ENCODE peak calls at places on chromosomes 6 and 20, in five cellular contexts. One of them, this sample, is unnamed.

GRCh38 chr6:18990313-18990978 is 603.3 kb downstream of the RNF144B start:
- DNase-seq in fibroblast of the aortic adventitia: peak
- DNase-seq in astrocyte of the spinal cord: peak
- DNase-seq in right lobe of liver: peak
- DNase-seq in pancreas: peak
- DNase-seq in this sample: peak

GRCh38 chr20:58131111-58131510 is 97.3 kb downstream of the ANKRD60 start:
- DNase-seq in pancreas: no peak
- DNase-seq in astrocyte of the spinal cord: peak
- DNase-seq in fibroblast of the aortic adventitia: no peak
- DNase-seq in right lobe of liver: peak
- DNase-seq in this sample: peak

GRCh38 chr6:22079788-22080187 is 217.0 kb downstream of the PRL start:
- DNase-seq in pancreas: no peak
- DNase-seq in right lobe of liver: no peak
- DNase-seq in astrocyte of the spinal cord: peak
- DNase-seq in fibroblast of the aortic adventitia: peak
- DNase-seq in this sample: peak

GRCh38 chr6:106098383-106099234 is 12.5 kb downstream of the PRDM1 start:
- DNase-seq in astrocyte of the spinal cord: peak
- DNase-seq in pancreas: no peak
- DNase-seq in right lobe of liver: no peak
- DNase-seq in fibroblast of the aortic adventitia: peak
- DNase-seq in this sample: peak

GRCh38 chr6:42453649-42454427 is 2.1 kb upstream of the TRERF1 start:
- DNase-seq in pancreas: peak
- DNase-seq in fibroblast of the aortic adventitia: peak
- DNase-seq in astrocyte of the spinal cord: peak
- DNase-seq in right lobe of liver: no peak
- DNase-seq in this sample: peak

GRCh38 chr6:97437087-97437486 is 154.1 kb upstream of the MMS22L start:
- DNase-seq in astrocyte of the spinal cord: peak
- DNase-seq in fibroblast of the aortic adventitia: peak
- DNase-seq in right lobe of liver: no peak
- DNase-seq in pancreas: no peak
- DNase-seq in this sample: peak

GRCh38 chr20:44560229-44560628 is 22.1 kb upstream of the PKIG start:
- DNase-seq in right lobe of liver: no peak
- DNase-seq in fibroblast of the aortic adventitia: no peak
- DNase-seq in pancreas: no peak
- DNase-seq in astrocyte of the spinal cord: no peak
- DNase-seq in this sample: no peak

GRCh38 chr20:48278961-48279481 is 493.7 kb upstream of the SULF2 start:
- DNase-seq in right lobe of liver: no peak
- DNase-seq in astrocyte of the spinal cord: no peak
- DNase-seq in pancreas: no peak
- DNase-seq in fibroblast of the aortic adventitia: peak
- DNase-seq in this sample: peak

GRCh38 chr6:74785236-74785635 is 420.6 kb downstream of the COL12A1 start:
- DNase-seq in pancreas: no peak
- DNase-seq in fibroblast of the aortic adventitia: peak
- DNase-seq in astrocyte of the spinal cord: peak
- DNase-seq in right lobe of liver: no peak
- DNase-seq in this sample: peak

GRCh38 chr6:155420492-155420891 is 35.1 kb downstream of the NOX3 start:
- DNase-seq in right lobe of liver: no peak
- DNase-seq in fibroblast of the aortic adventitia: no peak
- DNase-seq in astrocyte of the spinal cord: no peak
- DNase-seq in pancreas: no peak
- DNase-seq in this sample: no peak

GRCh38 chr6:156396791-156397418 is 380.3 kb upstream of the ARID1B start:
- DNase-seq in pancreas: peak
- DNase-seq in right lobe of liver: no peak
- DNase-seq in astrocyte of the spinal cord: no peak
- DNase-seq in fibroblast of the aortic adventitia: no peak
- DNase-seq in this sample: no peak

GRCh38 chr6:111297776-111298175 is 185.2 kb downstream of the REV3L start:
- DNase-seq in fibroblast of the aortic adventitia: no peak
- DNase-seq in astrocyte of the spinal cord: no peak
- DNase-seq in right lobe of liver: no peak
- DNase-seq in pancreas: no peak
- DNase-seq in this sample: no peak

GRCh38 chr20:38842558-38842981 is 37.1 kb downstream of the PPP1R16B start:
- DNase-seq in fibroblast of the aortic adventitia: no peak
- DNase-seq in pancreas: no peak
- DNase-seq in right lobe of liver: no peak
- DNase-seq in astrocyte of the spinal cord: no peak
- DNase-seq in this sample: no peak

GRCh38 chr6:117601811-117602150 is 530 bp downstream of the GOPC start:
- DNase-seq in right lobe of liver: peak
- DNase-seq in astrocyte of the spinal cord: no peak
- DNase-seq in fibroblast of the aortic adventitia: no peak
- DNase-seq in pancreas: peak
- DNase-seq in this sample: no peak

GRCh38 chr6:136067731-136068341 is 182.3 kb downstream of the MTFR2 start:
- DNase-seq in fibroblast of the aortic adventitia: peak
- DNase-seq in astrocyte of the spinal cord: peak
- DNase-seq in pancreas: no peak
- DNase-seq in right lobe of liver: no peak
- DNase-seq in this sample: peak

GRCh38 chr6:96611342-96611964 is 48.5 kb downstream of the FHL5 start:
- DNase-seq in right lobe of liver: no peak
- DNase-seq in astrocyte of the spinal cord: no peak
- DNase-seq in pancreas: no peak
- DNase-seq in fibroblast of the aortic adventitia: no peak
- DNase-seq in this sample: no peak

GRCh38 chr6:152093711-152094110 is 286.2 kb downstream of the ESR1 start:
- DNase-seq in fibroblast of the aortic adventitia: no peak
- DNase-seq in pancreas: no peak
- DNase-seq in right lobe of liver: no peak
- DNase-seq in astrocyte of the spinal cord: no peak
- DNase-seq in this sample: no peak

GRCh38 chr20:64181391-64181790 is 17.1 kb downstream of the MYT1 start:
- DNase-seq in pancreas: no peak
- DNase-seq in astrocyte of the spinal cord: no peak
- DNase-seq in fibroblast of the aortic adventitia: no peak
- DNase-seq in right lobe of liver: no peak
- DNase-seq in this sample: no peak

GRCh38 chr6:108492131-108492766 is 68.5 kb upstream of the FOXO3 start:
- DNase-seq in astrocyte of the spinal cord: peak
- DNase-seq in fibroblast of the aortic adventitia: peak
- DNase-seq in right lobe of liver: no peak
- DNase-seq in pancreas: no peak
- DNase-seq in this sample: peak

GRCh38 chr20:32648761-32649615 is 24.8 kb downstream of the C20orf203 start:
- DNase-seq in fibroblast of the aortic adventitia: no peak
- DNase-seq in pancreas: no peak
- DNase-seq in astrocyte of the spinal cord: no peak
- DNase-seq in right lobe of liver: no peak
- DNase-seq in this sample: peak

GRCh38 chr6:34597605-34598353 is 41.6 kb upstream of the SPDEF start:
- DNase-seq in pancreas: no peak
- DNase-seq in fibroblast of the aortic adventitia: no peak
- DNase-seq in right lobe of liver: no peak
- DNase-seq in astrocyte of the spinal cord: no peak
- DNase-seq in this sample: no peak

GRCh38 chr6:167119680-167120556 is 3.0 kb upstream of the CCR6 start:
- DNase-seq in astrocyte of the spinal cord: no peak
- DNase-seq in right lobe of liver: no peak
- DNase-seq in fibroblast of the aortic adventitia: no peak
- DNase-seq in pancreas: no peak
- DNase-seq in this sample: no peak

GRCh38 chr6:90440586-90441338 is 144.1 kb upstream of the BACH2 start:
- DNase-seq in right lobe of liver: no peak
- DNase-seq in fibroblast of the aortic adventitia: no peak
- DNase-seq in astrocyte of the spinal cord: no peak
- DNase-seq in pancreas: no peak
- DNase-seq in this sample: no peak

GRCh38 chr6:111823831-111824607 is 49.2 kb downstream of the FYN start:
- DNase-seq in right lobe of liver: no peak
- DNase-seq in pancreas: no peak
- DNase-seq in astrocyte of the spinal cord: peak
- DNase-seq in fibroblast of the aortic adventitia: peak
- DNase-seq in this sample: peak

GRCh38 chr20:49381558-49382493 is 100.6 kb downstream of the KCNB1 start:
- DNase-seq in pancreas: peak
- DNase-seq in fibroblast of the aortic adventitia: peak
- DNase-seq in right lobe of liver: peak
- DNase-seq in astrocyte of the spinal cord: peak
- DNase-seq in this sample: peak

GRCh38 chr6:116876635-116877611 is at the start of gene RFX6:
- DNase-seq in astrocyte of the spinal cord: no peak
- DNase-seq in fibroblast of the aortic adventitia: no peak
- DNase-seq in pancreas: peak
- DNase-seq in right lobe of liver: no peak
- DNase-seq in this sample: no peak

GRCh38 chr20:51910202-51911050 is 108.1 kb upstream of the SALL4 start:
- DNase-seq in pancreas: no peak
- DNase-seq in fibroblast of the aortic adventitia: no peak
- DNase-seq in astrocyte of the spinal cord: peak
- DNase-seq in right lobe of liver: no peak
- DNase-seq in this sample: peak

DNA sequence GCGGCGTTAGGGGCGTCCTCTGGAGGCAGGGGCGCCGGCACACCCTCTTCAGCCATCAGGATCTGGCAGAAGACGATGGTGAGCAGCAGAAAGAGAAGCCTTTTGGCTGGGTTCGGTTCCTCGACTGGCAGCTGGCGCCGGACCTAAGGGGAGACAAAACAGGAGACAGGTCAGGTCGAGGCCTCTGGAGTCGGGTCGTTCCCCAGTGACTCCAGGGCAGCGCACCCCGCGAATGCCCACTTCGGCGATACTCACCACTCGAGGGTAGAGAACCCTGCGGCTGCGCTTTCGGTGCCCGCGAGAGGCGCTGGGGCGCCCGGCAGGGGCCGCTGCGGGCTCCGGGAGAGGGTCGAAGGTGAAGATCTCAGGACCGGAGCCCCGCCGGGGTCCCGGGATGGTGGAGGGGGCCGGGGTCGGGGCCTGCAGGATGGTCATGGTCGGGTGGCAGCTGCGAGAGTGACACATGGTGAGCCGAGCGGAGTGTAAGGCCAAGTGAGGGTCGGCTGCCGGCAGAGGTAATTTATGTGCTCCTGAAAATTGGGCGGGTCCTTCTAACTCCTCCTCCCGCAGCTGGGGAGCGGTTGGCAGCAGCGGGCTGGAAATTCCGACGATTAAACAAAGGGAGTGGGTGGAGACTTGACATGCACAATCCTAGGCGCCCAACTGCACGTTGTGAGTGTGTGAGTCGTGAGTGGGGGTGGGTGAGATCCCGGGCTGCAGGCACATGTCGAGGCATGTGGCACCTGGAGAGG is at the start of gene IER3:
- DNase-seq in fibroblast of the aortic adventitia: peak
- DNase-seq in astrocyte of the spinal cord: peak
- DNase-seq in right lobe of liver: peak
- DNase-seq in pancreas: peak
- DNase-seq in this sample: peak
- TF ChIP-seq CTCF in fibroblast of the aortic adventitia: peak
- TF ChIP-seq CTCF in astrocyte of the spinal cord: peak
- TF ChIP-seq CTCF in right lobe of liver: peak
- TF ChIP-seq CTCF in pancreas: no peak
- TF ChIP-seq CTCF in this sample: peak

GRCh38 chr6:125787791-125788190 is 3.0 kb upstream of the NCOA7 start:
- DNase-seq in fibroblast of the aortic adventitia: peak
- DNase-seq in astrocyte of the spinal cord: peak
- DNase-seq in pancreas: no peak
- DNase-seq in right lobe of liver: no peak
- DNase-seq in this sample: peak
- TF ChIP-seq CTCF in fibroblast of the aortic adventitia: peak
- TF ChIP-seq CTCF in astrocyte of the spinal cord: peak
- TF ChIP-seq CTCF in pancreas: no peak
- TF ChIP-seq CTCF in right lobe of liver: peak
- TF ChIP-seq CTCF in this sample: no peak

GRCh38 chr6:20092071-20092566 is 120.2 kb downstream of the MBOAT1 start:
- DNase-seq in right lobe of liver: no peak
- DNase-seq in fibroblast of the aortic adventitia: peak
- DNase-seq in pancreas: no peak
- DNase-seq in astrocyte of the spinal cord: peak
- DNase-seq in this sample: peak
- TF ChIP-seq CTCF in right lobe of liver: peak
- TF ChIP-seq CTCF in fibroblast of the aortic adventitia: peak
- TF ChIP-seq CTCF in pancreas: peak
- TF ChIP-seq CTCF in astrocyte of the spinal cord: peak
- TF ChIP-seq CTCF in this sample: peak

DNA sequence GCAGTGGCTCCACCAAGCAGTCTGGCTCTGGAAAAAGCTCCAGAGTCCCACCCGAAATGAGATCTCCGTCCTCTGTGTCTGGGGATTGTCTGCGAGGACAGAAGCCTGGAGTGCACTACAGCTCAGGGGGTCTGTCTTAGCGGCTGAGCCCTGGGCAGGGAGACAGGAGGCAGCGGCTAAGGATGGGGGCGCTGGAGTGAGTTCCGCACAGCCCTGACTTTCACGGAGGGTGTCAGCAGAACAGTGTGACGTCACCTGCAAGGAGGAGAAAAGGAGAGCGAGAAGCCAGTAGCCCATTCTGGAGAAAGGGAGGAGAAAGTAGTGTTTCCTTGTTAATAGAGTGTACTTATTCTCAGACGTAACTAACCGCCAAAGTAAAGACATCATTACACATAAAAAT is 97.6 kb downstream of the FAM50B start:
- DNase-seq in right lobe of liver: no peak
- DNase-seq in astrocyte of the spinal cord: no peak
- DNase-seq in fibroblast of the aortic adventitia: peak
- DNase-seq in pancreas: no peak
- DNase-seq in this sample: peak
- TF ChIP-seq CTCF in right lobe of liver: no peak
- TF ChIP-seq CTCF in astrocyte of the spinal cord: no peak
- TF ChIP-seq CTCF in fibroblast of the aortic adventitia: no peak
- TF ChIP-seq CTCF in pancreas: no peak
- TF ChIP-seq CTCF in this sample: no peak

GRCh38 chr20:382291-383115 is 1.9 kb downstream of the TRIB3 start:
- DNase-seq in right lobe of liver: no peak
- DNase-seq in fibroblast of the aortic adventitia: no peak
- DNase-seq in astrocyte of the spinal cord: no peak
- DNase-seq in pancreas: peak
- DNase-seq in this sample: no peak
- TF ChIP-seq CTCF in right lobe of liver: no peak
- TF ChIP-seq CTCF in fibroblast of the aortic adventitia: no peak
- TF ChIP-seq CTCF in astrocyte of the spinal cord: no peak
- TF ChIP-seq CTCF in pancreas: no peak
- TF ChIP-seq CTCF in this sample: no peak

GRCh38 chr6:168268755-168269154 is 50.8 kb downstream of the DACT2 start:
- DNase-seq in fibroblast of the aortic adventitia: no peak
- DNase-seq in pancreas: no peak
- DNase-seq in right lobe of liver: no peak
- DNase-seq in astrocyte of the spinal cord: no peak
- DNase-seq in this sample: no peak
- TF ChIP-seq CTCF in fibroblast of the aortic adventitia: no peak
- TF ChIP-seq CTCF in pancreas: no peak
- TF ChIP-seq CTCF in right lobe of liver: no peak
- TF ChIP-seq CTCF in astrocyte of the spinal cord: no peak
- TF ChIP-seq CTCF in this sample: no peak

This sample was measured in cardiac fibroblast.